ENCODE peak calls at places on chromosomes 11 and 22, in ten cellular contexts. One of them, this sample, is unnamed.

GRCh38 chr11:105609832-105610781 is at the start of gene GRIA4:
- DNase-seq in fibroblast of pulmonary artery: peak; percentile 46
- DNase-seq in uterus: peak; percentile 13
- DNase-seq in effector memory CD4-positive, alpha-beta T cell: no peak
- DNase-seq in lung: no peak
- DNase-seq in GM12865: no peak
- DNase-seq in stimulated activated CD4-positive, alpha-beta T cell treated with anti-CD3 and anti-CD28 coated beads, Interleukin-1b, Interleukin-23, amount 100 ng/mL, for 24 hours: no peak
- DNase-seq in stimulated activated CD8-positive, alpha-beta memory T cell treated with anti-CD3 and anti-CD28 coated beads, Interleukin-4, amount 100 ng/mL, for 1 hour: no peak
- DNase-seq in NCI-H2029: peak; percentile 48
- DNase-seq in BJ: no peak
- DNase-seq in this sample: no peak

GRCh38 chr22:20943104-20943933 is 23.7 kb upstream of the AIFM3 start:
- DNase-seq in stimulated activated CD8-positive, alpha-beta memory T cell treated with anti-CD3 and anti-CD28 coated beads, Interleukin-4, amount 100 ng/mL, for 1 hour: no peak
- DNase-seq in uterus: no peak
- DNase-seq in effector memory CD4-positive, alpha-beta T cell: no peak
- DNase-seq in GM12865: no peak
- DNase-seq in lung: no peak
- DNase-seq in stimulated activated CD4-positive, alpha-beta T cell treated with anti-CD3 and anti-CD28 coated beads, Interleukin-1b, Interleukin-23, amount 100 ng/mL, for 24 hours: no peak
- DNase-seq in NCI-H2029: no peak
- DNase-seq in fibroblast of pulmonary artery: no peak
- DNase-seq in BJ: no peak
- DNase-seq in this sample: no peak

GRCh38 chr11:76588455-76589325 is 81.9 kb downstream of the LRRC32 start:
- DNase-seq in BJ: no peak
- DNase-seq in effector memory CD4-positive, alpha-beta T cell: no peak
- DNase-seq in NCI-H2029: no peak
- DNase-seq in uterus: no peak
- DNase-seq in stimulated activated CD8-positive, alpha-beta memory T cell treated with anti-CD3 and anti-CD28 coated beads, Interleukin-4, amount 100 ng/mL, for 1 hour: no peak
- DNase-seq in fibroblast of pulmonary artery: peak; percentile 76
- DNase-seq in lung: peak; percentile 26
- DNase-seq in GM12865: peak; percentile 28
- DNase-seq in stimulated activated CD4-positive, alpha-beta T cell treated with anti-CD3 and anti-CD28 coated beads, Interleukin-1b, Interleukin-23, amount 100 ng/mL, for 24 hours: no peak
- DNase-seq in this sample: no peak

GRCh38 chr11:13324709-13325108 is 47.1 kb downstream of the BMAL1 start:
- DNase-seq in NCI-H2029: no peak
- DNase-seq in stimulated activated CD4-positive, alpha-beta T cell treated with anti-CD3 and anti-CD28 coated beads, Interleukin-1b, Interleukin-23, amount 100 ng/mL, for 24 hours: no peak
- DNase-seq in effector memory CD4-positive, alpha-beta T cell: no peak
- DNase-seq in GM12865: no peak
- DNase-seq in stimulated activated CD8-positive, alpha-beta memory T cell treated with anti-CD3 and anti-CD28 coated beads, Interleukin-4, amount 100 ng/mL, for 1 hour: no peak
- DNase-seq in BJ: no peak
- DNase-seq in fibroblast of pulmonary artery: no peak
- DNase-seq in uterus: no peak
- DNase-seq in lung: no peak
- DNase-seq in this sample: no peak

GRCh38 chr11:75768909-75769771 is 562 bp downstream of the DGAT2 start:
- DNase-seq in uterus: no peak
- DNase-seq in fibroblast of pulmonary artery: no peak
- DNase-seq in stimulated activated CD8-positive, alpha-beta memory T cell treated with anti-CD3 and anti-CD28 coated beads, Interleukin-4, amount 100 ng/mL, for 1 hour: no peak
- DNase-seq in stimulated activated CD4-positive, alpha-beta T cell treated with anti-CD3 and anti-CD28 coated beads, Interleukin-1b, Interleukin-23, amount 100 ng/mL, for 24 hours: no peak
- DNase-seq in lung: no peak
- DNase-seq in NCI-H2029: no peak
- DNase-seq in GM12865: no peak
- DNase-seq in BJ: no peak
- DNase-seq in effector memory CD4-positive, alpha-beta T cell: no peak
- DNase-seq in this sample: no peak

GRCh38 chr11:6606471-6607189 is 3.1 kb downstream of the ILK start:
- DNase-seq in stimulated activated CD8-positive, alpha-beta memory T cell treated with anti-CD3 and anti-CD28 coated beads, Interleukin-4, amount 100 ng/mL, for 1 hour: peak; percentile 21
- DNase-seq in lung: peak; percentile 90
- DNase-seq in GM12865: peak; percentile 89
- DNase-seq in uterus: peak; percentile 96
- DNase-seq in fibroblast of pulmonary artery: peak; percentile 95
- DNase-seq in NCI-H2029: peak; percentile 84
- DNase-seq in BJ: peak; percentile 80
- DNase-seq in effector memory CD4-positive, alpha-beta T cell: peak; percentile 58
- DNase-seq in stimulated activated CD4-positive, alpha-beta T cell treated with anti-CD3 and anti-CD28 coated beads, Interleukin-1b, Interleukin-23, amount 100 ng/mL, for 24 hours: no peak
- DNase-seq in this sample: peak; percentile 90

GRCh38 chr11:61488651-61489291 is 19.8 kb upstream of the LRRC10B start:
- DNase-seq in stimulated activated CD8-positive, alpha-beta memory T cell treated with anti-CD3 and anti-CD28 coated beads, Interleukin-4, amount 100 ng/mL, for 1 hour: no peak
- DNase-seq in GM12865: no peak
- DNase-seq in uterus: peak; percentile 35
- DNase-seq in fibroblast of pulmonary artery: peak; percentile 34
- DNase-seq in stimulated activated CD4-positive, alpha-beta T cell treated with anti-CD3 and anti-CD28 coated beads, Interleukin-1b, Interleukin-23, amount 100 ng/mL, for 24 hours: no peak
- DNase-seq in lung: no peak
- DNase-seq in BJ: no peak
- DNase-seq in NCI-H2029: peak; percentile 92
- DNase-seq in effector memory CD4-positive, alpha-beta T cell: no peak
- DNase-seq in this sample: no peak

GRCh38 chr11:115930886-115931537 is 426.8 kb upstream of the CADM1 start:
- DNase-seq in NCI-H2029: no peak
- DNase-seq in lung: no peak
- DNase-seq in stimulated activated CD8-positive, alpha-beta memory T cell treated with anti-CD3 and anti-CD28 coated beads, Interleukin-4, amount 100 ng/mL, for 1 hour: no peak
- DNase-seq in fibroblast of pulmonary artery: no peak
- DNase-seq in stimulated activated CD4-positive, alpha-beta T cell treated with anti-CD3 and anti-CD28 coated beads, Interleukin-1b, Interleukin-23, amount 100 ng/mL, for 24 hours: no peak
- DNase-seq in GM12865: peak; percentile 68
- DNase-seq in effector memory CD4-positive, alpha-beta T cell: no peak
- DNase-seq in BJ: no peak
- DNase-seq in uterus: no peak
- DNase-seq in this sample: no peak

GRCh38 chr11:90593099-90593498 is 370.2 kb upstream of the CHORDC1 start:
- DNase-seq in fibroblast of pulmonary artery: no peak
- DNase-seq in GM12865: no peak
- DNase-seq in effector memory CD4-positive, alpha-beta T cell: no peak
- DNase-seq in stimulated activated CD4-positive, alpha-beta T cell treated with anti-CD3 and anti-CD28 coated beads, Interleukin-1b, Interleukin-23, amount 100 ng/mL, for 24 hours: no peak
- DNase-seq in NCI-H2029: no peak
- DNase-seq in BJ: no peak
- DNase-seq in lung: no peak
- DNase-seq in stimulated activated CD8-positive, alpha-beta memory T cell treated with anti-CD3 and anti-CD28 coated beads, Interleukin-4, amount 100 ng/mL, for 1 hour: no peak
- DNase-seq in uterus: no peak
- DNase-seq in this sample: no peak

GRCh38 chr22:35785181-35785923 is 67.7 kb downstream of the APOL5 start:
- DNase-seq in NCI-H2029: no peak
- DNase-seq in stimulated activated CD4-positive, alpha-beta T cell treated with anti-CD3 and anti-CD28 coated beads, Interleukin-1b, Interleukin-23, amount 100 ng/mL, for 24 hours: no peak
- DNase-seq in lung: no peak
- DNase-seq in effector memory CD4-positive, alpha-beta T cell: no peak
- DNase-seq in BJ: no peak
- DNase-seq in stimulated activated CD8-positive, alpha-beta memory T cell treated with anti-CD3 and anti-CD28 coated beads, Interleukin-4, amount 100 ng/mL, for 1 hour: no peak
- DNase-seq in fibroblast of pulmonary artery: peak; percentile 22
- DNase-seq in uterus: no peak
- DNase-seq in GM12865: no peak
- DNase-seq in this sample: no peak

GRCh38 chr11:118882489-118882888 is 1.2 kb upstream of the CXCR5 start:
- DNase-seq in effector memory CD4-positive, alpha-beta T cell: no peak
- DNase-seq in NCI-H2029: no peak
- DNase-seq in lung: no peak
- DNase-seq in uterus: no peak
- DNase-seq in stimulated activated CD4-positive, alpha-beta T cell treated with anti-CD3 and anti-CD28 coated beads, Interleukin-1b, Interleukin-23, amount 100 ng/mL, for 24 hours: no peak
- DNase-seq in fibroblast of pulmonary artery: no peak
- DNase-seq in GM12865: no peak
- DNase-seq in stimulated activated CD8-positive, alpha-beta memory T cell treated with anti-CD3 and anti-CD28 coated beads, Interleukin-4, amount 100 ng/mL, for 1 hour: no peak
- DNase-seq in BJ: no peak
- DNase-seq in this sample: no peak

GRCh38 chr11:64376071-64376470 is 17.1 kb downstream of the RPS6KA4 start:
- DNase-seq in stimulated activated CD4-positive, alpha-beta T cell treated with anti-CD3 and anti-CD28 coated beads, Interleukin-1b, Interleukin-23, amount 100 ng/mL, for 24 hours: no peak
- DNase-seq in uterus: no peak
- DNase-seq in stimulated activated CD8-positive, alpha-beta memory T cell treated with anti-CD3 and anti-CD28 coated beads, Interleukin-4, amount 100 ng/mL, for 1 hour: no peak
- DNase-seq in NCI-H2029: no peak
- DNase-seq in fibroblast of pulmonary artery: no peak
- DNase-seq in BJ: no peak
- DNase-seq in effector memory CD4-positive, alpha-beta T cell: no peak
- DNase-seq in lung: no peak
- DNase-seq in GM12865: no peak
- DNase-seq in this sample: no peak

This sample was measured in thoracic aorta.